ENCODE peak calls at places on chromosomes 7 and 10, in eight cellular contexts. One of them, this sample, is unnamed.

GRCh38 chr10:3452683-3453388 is 280.3 kb upstream of the PITRM1 start:
- DNase-seq in heart left ventricle: no peak
- DNase-seq in AG09319: no peak
- DNase-seq in HuH-7: no peak
- DNase-seq in effector memory CD8-positive, alpha-beta T cell: no peak
- DNase-seq in EL: peak
- DNase-seq in hepatic stellate cell: peak
- DNase-seq in T-cell: no peak
- DNase-seq in this sample: no peak

GRCh38 chr10:78937388-78937787 is 131.4 kb upstream of the ZMIZ1 start:
- DNase-seq in heart left ventricle: no peak
- DNase-seq in AG09319: no peak
- DNase-seq in HuH-7: no peak
- DNase-seq in effector memory CD8-positive, alpha-beta T cell: no peak
- DNase-seq in EL: no peak
- DNase-seq in hepatic stellate cell: no peak
- DNase-seq in T-cell: no peak
- DNase-seq in this sample: no peak

GRCh38 chr7:134458341-134458805 is 527 bp downstream of the AKR1B1 start:
- DNase-seq in heart left ventricle: peak
- DNase-seq in AG09319: no peak
- DNase-seq in HuH-7: no peak
- DNase-seq in effector memory CD8-positive, alpha-beta T cell: peak
- DNase-seq in EL: peak
- DNase-seq in hepatic stellate cell: peak
- DNase-seq in T-cell: peak
- DNase-seq in this sample: peak

GRCh38 chr7:150970424-150970823 is 7.7 kb downstream of the KCNH2 start:
- DNase-seq in heart left ventricle: no peak
- DNase-seq in AG09319: no peak
- DNase-seq in HuH-7: no peak
- DNase-seq in effector memory CD8-positive, alpha-beta T cell: no peak
- DNase-seq in EL: no peak
- DNase-seq in hepatic stellate cell: no peak
- DNase-seq in T-cell: no peak
- DNase-seq in this sample: no peak

GRCh38 chr10:33067481-33067880 is 109.5 kb upstream of the ITGB1 start:
- DNase-seq in heart left ventricle: no peak
- DNase-seq in AG09319: peak
- DNase-seq in HuH-7: no peak
- DNase-seq in effector memory CD8-positive, alpha-beta T cell: no peak
- DNase-seq in EL: no peak
- DNase-seq in hepatic stellate cell: no peak
- DNase-seq in T-cell: no peak
- DNase-seq in this sample: no peak

GRCh38 chr7:32059289-32060045 is 10.7 kb downstream of the PDE1C start:
- DNase-seq in heart left ventricle: no peak
- DNase-seq in AG09319: no peak
- DNase-seq in HuH-7: no peak
- DNase-seq in effector memory CD8-positive, alpha-beta T cell: no peak
- DNase-seq in EL: peak
- DNase-seq in hepatic stellate cell: no peak
- DNase-seq in T-cell: no peak
- DNase-seq in this sample: no peak

GRCh38 chr10:15254808-15255655 is 86.5 kb upstream of the NMT2 start:
- DNase-seq in heart left ventricle: peak
- DNase-seq in AG09319: no peak
- DNase-seq in HuH-7: no peak
- DNase-seq in effector memory CD8-positive, alpha-beta T cell: no peak
- DNase-seq in EL: no peak
- DNase-seq in hepatic stellate cell: no peak
- DNase-seq in T-cell: peak
- DNase-seq in this sample: no peak

GRCh38 chr7:101767544-101767943 is 49.9 kb upstream of the CUX1 start:
- DNase-seq in heart left ventricle: no peak
- DNase-seq in AG09319: no peak
- DNase-seq in HuH-7: no peak
- DNase-seq in effector memory CD8-positive, alpha-beta T cell: no peak
- DNase-seq in EL: no peak
- DNase-seq in hepatic stellate cell: no peak
- DNase-seq in T-cell: no peak
- DNase-seq in this sample: no peak

GRCh38 chr7:7512861-7513597 is 22.6 kb downstream of the COL28A1 start:
- DNase-seq in heart left ventricle: no peak
- DNase-seq in AG09319: no peak
- DNase-seq in HuH-7: no peak
- DNase-seq in effector memory CD8-positive, alpha-beta T cell: no peak
- DNase-seq in EL: no peak
- DNase-seq in hepatic stellate cell: no peak
- DNase-seq in T-cell: no peak
- DNase-seq in this sample: no peak

GRCh38 chr7:100563809-100564400 is 9.8 kb downstream of the SAP25 start:
- DNase-seq in heart left ventricle: peak
- DNase-seq in AG09319: peak
- DNase-seq in HuH-7: peak
- DNase-seq in effector memory CD8-positive, alpha-beta T cell: peak
- DNase-seq in EL: peak
- DNase-seq in hepatic stellate cell: peak
- DNase-seq in T-cell: peak
- DNase-seq in this sample: peak

GRCh38 chr10:117004238-117004626 is 755 bp downstream of the SHTN1 start:
- DNase-seq in heart left ventricle: no peak
- DNase-seq in AG09319: no peak
- DNase-seq in HuH-7: no peak
- DNase-seq in effector memory CD8-positive, alpha-beta T cell: no peak
- DNase-seq in EL: no peak
- DNase-seq in hepatic stellate cell: peak
- DNase-seq in T-cell: no peak
- DNase-seq in this sample: no peak

GRCh38 chr10:102117391-102118159 is 2.6 kb downstream of the LDB1 start:
- DNase-seq in heart left ventricle: peak
- DNase-seq in AG09319: peak
- DNase-seq in HuH-7: no peak
- DNase-seq in effector memory CD8-positive, alpha-beta T cell: peak
- DNase-seq in EL: peak
- DNase-seq in hepatic stellate cell: peak
- DNase-seq in T-cell: peak
- DNase-seq in this sample: peak

GRCh38 chr7:480531-481218 is 39.0 kb downstream of the PDGFA start:
- DNase-seq in heart left ventricle: no peak
- DNase-seq in AG09319: no peak
- DNase-seq in HuH-7: no peak
- DNase-seq in effector memory CD8-positive, alpha-beta T cell: no peak
- DNase-seq in EL: no peak
- DNase-seq in hepatic stellate cell: no peak
- DNase-seq in T-cell: no peak
- DNase-seq in this sample: no peak

GRCh38 chr10:93915603-93916002 is 21.8 kb downstream of the SLC35G1 start:
- DNase-seq in heart left ventricle: no peak
- DNase-seq in AG09319: no peak
- DNase-seq in HuH-7: no peak
- DNase-seq in effector memory CD8-positive, alpha-beta T cell: no peak
- DNase-seq in EL: no peak
- DNase-seq in hepatic stellate cell: no peak
- DNase-seq in T-cell: no peak
- DNase-seq in this sample: no peak

GRCh38 chr7:90717286-90718060 is 121.4 kb downstream of the CDK14 start:
- DNase-seq in heart left ventricle: no peak
- DNase-seq in AG09319: no peak
- DNase-seq in HuH-7: no peak
- DNase-seq in effector memory CD8-positive, alpha-beta T cell: no peak
- DNase-seq in EL: peak
- DNase-seq in hepatic stellate cell: no peak
- DNase-seq in T-cell: no peak
- DNase-seq in this sample: no peak

GRCh38 chr7:22697897-22698645 is 28.9 kb upstream of the IL6 start:
- DNase-seq in heart left ventricle: no peak
- DNase-seq in AG09319: no peak
- DNase-seq in HuH-7: no peak
- DNase-seq in effector memory CD8-positive, alpha-beta T cell: no peak
- DNase-seq in EL: no peak
- DNase-seq in hepatic stellate cell: no peak
- DNase-seq in T-cell: no peak
- DNase-seq in this sample: no peak

GRCh38 chr10:100020161-100020882 is 10.6 kb upstream of the DNMBP start:
- DNase-seq in heart left ventricle: no peak
- DNase-seq in AG09319: no peak
- DNase-seq in HuH-7: peak
- DNase-seq in effector memory CD8-positive, alpha-beta T cell: peak
- DNase-seq in EL: no peak
- DNase-seq in hepatic stellate cell: no peak
- DNase-seq in T-cell: no peak
- DNase-seq in this sample: no peak

GRCh38 chr7:13982940-13983677 is 6.4 kb downstream of the ETV1 start:
- DNase-seq in heart left ventricle: no peak
- DNase-seq in AG09319: no peak
- DNase-seq in HuH-7: no peak
- DNase-seq in effector memory CD8-positive, alpha-beta T cell: no peak
- DNase-seq in EL: no peak
- DNase-seq in hepatic stellate cell: no peak
- DNase-seq in T-cell: no peak
- DNase-seq in this sample: no peak

GRCh38 chr7:133853706-133854276 is 273.3 kb upstream of the LRGUK start:
- DNase-seq in heart left ventricle: no peak
- DNase-seq in AG09319: peak
- DNase-seq in HuH-7: peak
- DNase-seq in effector memory CD8-positive, alpha-beta T cell: no peak
- DNase-seq in EL: peak
- DNase-seq in hepatic stellate cell: peak
- DNase-seq in T-cell: no peak
- DNase-seq in this sample: no peak

GRCh38 chr10:36788152-36788551 is 337.2 kb upstream of the ANKRD30A start:
- DNase-seq in heart left ventricle: no peak
- DNase-seq in AG09319: no peak
- DNase-seq in HuH-7: no peak
- DNase-seq in effector memory CD8-positive, alpha-beta T cell: no peak
- DNase-seq in EL: no peak
- DNase-seq in hepatic stellate cell: no peak
- DNase-seq in T-cell: no peak
- DNase-seq in this sample: no peak

GRCh38 chr7:20435305-20435704 is 104.6 kb downstream of the ITGB8 start:
- DNase-seq in heart left ventricle: no peak
- DNase-seq in AG09319: no peak
- DNase-seq in HuH-7: no peak
- DNase-seq in effector memory CD8-positive, alpha-beta T cell: no peak
- DNase-seq in EL: no peak
- DNase-seq in hepatic stellate cell: no peak
- DNase-seq in T-cell: no peak
- DNase-seq in this sample: no peak

GRCh38 chr7:30166155-30166840 is 31.5 kb downstream of the MTURN start:
- DNase-seq in heart left ventricle: no peak
- DNase-seq in AG09319: no peak
- DNase-seq in HuH-7: no peak
- DNase-seq in effector memory CD8-positive, alpha-beta T cell: no peak
- DNase-seq in EL: no peak
- DNase-seq in hepatic stellate cell: no peak
- DNase-seq in T-cell: no peak
- DNase-seq in this sample: no peak

GRCh38 chr7:43658718-43659548 is 70.4 kb downstream of the COA1 start:
- DNase-seq in heart left ventricle: no peak
- DNase-seq in AG09319: no peak
- DNase-seq in HuH-7: no peak
- DNase-seq in effector memory CD8-positive, alpha-beta T cell: no peak
- DNase-seq in EL: peak
- DNase-seq in hepatic stellate cell: peak
- DNase-seq in T-cell: no peak
- DNase-seq in this sample: no peak

GRCh38 chr7:13069832-13070231 is 382.4 kb downstream of the ARL4A start:
- DNase-seq in heart left ventricle: no peak
- DNase-seq in AG09319: peak
- DNase-seq in HuH-7: no peak
- DNase-seq in effector memory CD8-positive, alpha-beta T cell: no peak
- DNase-seq in EL: no peak
- DNase-seq in hepatic stellate cell: no peak
- DNase-seq in T-cell: no peak
- DNase-seq in this sample: no peak

GRCh38 chr10:98363188-98363587 is 51.8 kb downstream of the PYROXD2 start:
- DNase-seq in heart left ventricle: no peak
- DNase-seq in AG09319: no peak
- DNase-seq in HuH-7: no peak
- DNase-seq in effector memory CD8-positive, alpha-beta T cell: no peak
- DNase-seq in EL: no peak
- DNase-seq in hepatic stellate cell: no peak
- DNase-seq in T-cell: no peak
- DNase-seq in this sample: no peak

GRCh38 chr7:98826400-98826799 is 43.4 kb downstream of the TMEM130 start:
- DNase-seq in heart left ventricle: no peak
- DNase-seq in AG09319: no peak
- DNase-seq in HuH-7: no peak
- DNase-seq in effector memory CD8-positive, alpha-beta T cell: no peak
- DNase-seq in EL: no peak
- DNase-seq in hepatic stellate cell: no peak
- DNase-seq in T-cell: no peak
- DNase-seq in this sample: no peak